ENCODE peak calls at places on chromosomes 13 and 19, in seven cellular contexts. V is IMR-90, N is astrocyte, F is pancreas, I is cardiac muscle cell, C is tibial artery, L is gastrocnemius medialis. B is an unnamed sample. For H3K4me1, the result is how much of the 10 kb centered on the place peaks cover.

GRCh38 chr19:40210919-40211318 is 7.3 kb downstream of the TTC9B start:
- DNase-seq in L (no peak), V (no peak), N (no peak), I (no peak), C (no peak), F (no peak), B (no peak)

GRCh38 chr19:35365303-35365702 is 5.6 kb upstream of the GPR42 start:
- DNase-seq in C (no peak), N (no peak), L (no peak), F (no peak), V (no peak), I (no peak), B (no peak)

GRCh38 chr13:26618726-26619125 is 61.2 kb downstream of the WASF3 start:
- DNase-seq in L (no peak), N (peak), I (no peak), C (no peak), F (no peak), V (no peak), B (no peak)

GRCh38 chr13:23175920-23176319 is 4.9 kb upstream of the SGCG start:
- DNase-seq in F (no peak), I (no peak), N (no peak), V (peak), L (no peak), C (no peak), B (no peak)

GRCh38 chr13:23583491-23583890 is 13.3 kb downstream of the TNFRSF19 start:
- DNase-seq in L (no peak), I (no peak), F (no peak), N (no peak), C (no peak), V (no peak), B (no peak)

GRCh38 chr13:74067818-74068217 is 66.4 kb downstream of the KLF12 start:
- DNase-seq in I (no peak), L (peak), F (no peak), N (peak), V (peak), C (no peak), B (no peak)

GRCh38 chr13:91719033-91719432 is 320.6 kb downstream of the GPC5 start:
- DNase-seq in L (no peak), F (no peak), C (no peak), N (peak), I (no peak), V (peak), B (no peak)

GRCh38 chr19:4144666-4145261 is 8.7 kb upstream of the CREB3L3 start:
- DNase-seq in V (peak), C (no peak), I (no peak), N (no peak), F (no peak), L (no peak), B (peak)

GRCh38 chr13:93767917-93768422 is 541.4 kb downstream of the GPC6 start:
- DNase-seq in L (no peak), C (no peak), F (no peak), I (no peak), V (no peak), N (no peak), B (no peak)

GRCh38 chr13:108220042-108220441 is 1.9 kb downstream of the ABHD13 start:
- DNase-seq in C (no peak), V (no peak), I (no peak), L (no peak), N (no peak), F (peak), B (peak)

GRCh38 chr19:19386373-19386869 is 19.1 kb upstream of the GATAD2A start:
- DNase-seq in I (no peak), F (no peak), N (no peak), V (no peak), C (no peak), L (no peak), B (peak)

GRCh38 chr13:91805605-91806004 is 407.2 kb downstream of the GPC5 start:
- DNase-seq in C (no peak), V (no peak), I (peak), L (no peak), F (no peak), N (no peak), B (no peak)

GRCh38 chr13:40981949-40982348 is 37.2 kb downstream of the ELF1 start:
- DNase-seq in C (no peak), V (no peak), F (no peak), N (no peak), I (no peak), L (no peak), B (no peak)

GRCh38 chr13:93561553-93561952 is 334.9 kb downstream of the GPC6 start:
- DNase-seq in F (no peak), C (no peak), V (no peak), N (no peak), L (no peak), I (no peak), B (no peak)

GRCh38 chr13:44519642-44520041 is 56.5 kb downstream of the TSC22D1 start:
- DNase-seq in F (no peak), V (no peak), N (no peak), C (no peak), I (no peak), L (no peak), B (no peak)

GRCh38 chr19:18432275-18433038 is 5.5 kb downstream of the ISYNA1 start:
- DNase-seq in L (no peak), C (peak), N (no peak), V (no peak), F (no peak), I (no peak), B (no peak)

GRCh38 chr19:13164370-13165090 is 14.3 kb downstream of the IER2 start:
- DNase-seq in C (peak), N (no peak), V (peak), L (no peak), F (no peak), I (peak), B (peak)

GRCh38 chr19:12745166-12745897 is 6.3 kb upstream of the BEST2 start:
- DNase-seq in N (no peak), L (no peak), I (no peak), C (no peak), F (no peak), V (no peak), B (no peak)

GRCh38 chr19:29665826-29666633 is 769 bp downstream of the PLEKHF1 start:
- DNase-seq in F (no peak), L (peak), I (peak), C (peak), V (peak), N (peak), B (no peak)

GRCh38 chr13:51040431-51040830 is 70.6 kb downstream of the C13orf42 start:
- DNase-seq in C (no peak), V (no peak), L (no peak), N (no peak), F (no peak), I (no peak), B (no peak)

GRCh38 chr19:41934849-41935374 is 6.7 kb upstream of the ERFL start:
- DNase-seq in F (peak), C (no peak), N (no peak), I (peak), V (peak), L (peak), B (peak)

GRCh38 chr19:55958356-55958755 is 10.7 kb downstream of the NLRP8 start:
- DNase-seq in N (no peak), F (no peak), L (no peak), C (no peak), V (no peak), I (no peak), B (no peak)

GRCh38 chr19:55289117-55289796 is 5.5 kb downstream of the BRSK1 start:
- DNase-seq in I (no peak), C (no peak), L (no peak), V (no peak), F (no peak), N (no peak), B (no peak)

GRCh38 chr13:43879323-43880181 is at the start of the genes CCDC122 and LACC1:
- DNase-seq in I (peak), F (peak), N (peak), C (peak), L (peak), V (peak), B (peak)

GRCh38 chr13:47277774-47278173 is 380.9 kb upstream of the HTR2A start:
- DNase-seq in I (no peak), V (peak), C (no peak), L (no peak), F (no peak), N (no peak), B (no peak)

GRCh38 chr19:18502633-18503294 is 19.1 kb downstream of the ELL start:
- DNase-seq in F (no peak), C (no peak), V (no peak), I (no peak), N (no peak), L (peak), B (no peak)

GRCh38 chr19:50497030-50497420 is 14.0 kb downstream of the JOSD2 start:
- DNase-seq in N (no peak), F (peak), C (peak), I (no peak), L (no peak), V (no peak), B (peak)

GRCh38 chr13:42333613-42334328 is 61.8 kb downstream of the AKAP11 start:
- DNase-seq in F (no peak), N (peak), C (no peak), V (peak), I (peak), L (no peak), B (peak)

GRCh38 chr13:101838305-101838835 is 385.9 kb downstream of the ITGBL1 start:
- DNase-seq in I (no peak), C (no peak), L (no peak), N (peak), F (no peak), V (peak), B (no peak)

GRCh38 chr19:40740747-40741146 is 9.5 kb downstream of the ACTMAP start:
- DNase-seq in I (no peak), N (no peak), L (peak), C (peak), F (no peak), V (no peak), B (no peak)

GRCh38 chr19:13241321-13242104 is 91.3 kb downstream of the IER2 start:
- DNase-seq in I (no peak), V (no peak), C (no peak), L (no peak), N (no peak), F (no peak), B (no peak)

GRCh38 chr13:31485651-31486051 is 253.7 kb upstream of the RXFP2 start:
- DNase-seq in N (peak), V (no peak), F (no peak), I (peak), C (no peak), L (no peak), B (no peak)

GRCh38 chr19:38653028-38653571 is 5.7 kb downstream of the ACTN4 start:
- DNase-seq in I (no peak), F (no peak), C (peak), L (peak), V (peak), N (peak), B (peak)

GRCh38 chr19:38656171-38656981 is 8.9 kb downstream of the ACTN4 start:
- DNase-seq in N (peak), L (no peak), V (peak), F (no peak), C (no peak), I (no peak), B (no peak)

GRCh38 chr19:38654478-38655079 is 7.1 kb downstream of the ACTN4 start:
- DNase-seq in L (no peak), N (peak), I (no peak), F (no peak), V (peak), C (no peak), B (no peak)

GRCh38 chr19:38657633-38658222 is 10.3 kb downstream of the ACTN4 start:
- DNase-seq in F (no peak), V (peak), N (peak), C (no peak), I (no peak), L (no peak), B (peak)

DNA sequence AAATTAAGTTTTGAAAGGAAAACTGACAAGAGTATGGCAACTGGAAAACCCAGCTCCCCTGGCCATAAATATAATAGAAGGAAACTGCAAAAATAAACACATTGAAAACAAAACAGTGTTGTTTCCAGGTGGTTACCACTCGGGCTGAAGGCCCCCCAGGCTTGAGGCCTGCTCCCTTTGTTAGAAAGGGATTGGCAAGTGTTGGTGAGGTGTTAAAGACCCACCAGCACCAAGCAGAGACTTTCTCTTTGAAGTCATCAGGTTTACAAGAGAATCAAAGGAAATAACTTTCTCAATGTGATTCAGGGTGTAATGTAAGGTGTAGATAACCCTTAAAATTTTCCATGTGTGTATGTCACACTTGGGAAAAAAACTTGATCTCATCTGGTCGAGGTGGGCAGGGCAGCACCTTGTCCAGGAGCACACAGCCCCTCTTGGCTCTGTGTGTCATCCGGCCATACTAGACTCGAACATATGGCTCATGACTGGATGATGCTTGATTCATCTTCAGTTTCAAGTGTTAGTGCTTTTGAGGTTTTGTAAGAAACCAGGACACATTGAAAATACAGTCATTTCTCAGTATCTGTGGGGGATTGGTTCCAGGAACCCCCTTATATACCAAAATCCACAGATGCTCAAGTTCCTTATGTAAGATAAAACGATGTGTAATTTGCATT is 7.8 kb downstream of the ACTN4 start:
- DNase-seq in I (no peak), F (no peak), L (no peak), N (peak), C (no peak), V (peak), B (no peak)
- H3K4me3 ChIP-seq in I (no peak), F (no peak), L (no peak), N (no peak), C (no peak), V (no peak), B (no peak)

GRCh38 chr19:1396768-1397679 is 4.3 kb downstream of the GAMT start:
- DNase-seq in V (no peak), N (no peak), I (no peak), F (no peak), L (peak), C (no peak), B (no peak)
- H3K4me1 ChIP-seq in V (under half), N (under half), I (under half), F (under half), L (under half), C (under half), B (under half)

GRCh38 chr19:45130888-45131615 is 29.7 kb downstream of the NKPD1 start:
- DNase-seq in F (no peak), L (no peak), I (no peak), N (no peak), C (no peak), V (peak), B (no peak)

GRCh38 chr19:45128109-45128508 is 32.7 kb downstream of the NKPD1 start:
- DNase-seq in L (no peak), I (no peak), N (no peak), F (no peak), C (no peak), V (no peak), B (no peak)

GRCh38 chr19:45133661-45134060 is 27.1 kb downstream of the NKPD1 start:
- DNase-seq in F (no peak), C (no peak), V (no peak), L (no peak), I (no peak), N (no peak), B (no peak)

GRCh38 chr19:45128806-45129205 is 32.0 kb downstream of the NKPD1 start:
- DNase-seq in L (no peak), F (no peak), C (no peak), V (no peak), I (no peak), N (no peak), B (no peak)

DNA sequence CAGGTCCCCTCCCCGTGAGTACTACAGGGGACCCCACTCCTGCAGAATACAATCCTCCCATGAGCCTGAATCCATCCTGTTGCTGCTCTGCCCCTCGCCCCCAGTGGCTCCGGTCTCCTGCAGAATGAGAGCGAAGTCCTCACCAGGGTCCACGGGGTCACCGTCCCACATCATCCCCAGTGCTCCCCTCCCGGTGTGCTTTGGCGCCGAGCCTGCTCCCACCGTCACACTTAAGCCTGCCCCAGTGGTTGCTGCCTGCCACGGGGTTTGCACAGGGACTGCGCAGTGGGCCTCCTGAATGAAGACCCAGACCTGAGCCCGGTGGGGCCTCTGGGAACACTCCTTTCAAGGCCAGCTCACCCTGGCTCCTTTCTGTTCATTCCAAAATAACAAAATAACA is 30.5 kb downstream of the NKPD1 start:
- DNase-seq in F (no peak), L (no peak), I (no peak), C (no peak), N (no peak), V (no peak), B (no peak)
- H3K4me3 ChIP-seq in F (no peak), L (no peak), I (no peak), C (no peak), N (no peak), V (no peak), B (no peak)

GRCh38 chr19:47156861-47157454 is 26.3 kb downstream of the SAE1 start:
- DNase-seq in V (no peak), N (peak), L (no peak), C (no peak), I (no peak), F (no peak), B (peak)
- H3K4me1 ChIP-seq in V (under half), N (under half), L (under half), C (under half), I (under half), F (under half), B (half or more)

GRCh38 chr19:11137542-11138384 is 17.8 kb downstream of the SPC24 start:
- DNase-seq in I (peak), F (peak), C (peak), L (peak), V (peak), N (peak), B (peak)

GRCh38 chr19:11140896-11141295 is 14.7 kb downstream of the SPC24 start:
- DNase-seq in F (no peak), C (no peak), V (no peak), I (no peak), N (no peak), L (no peak), B (no peak)

GRCh38 chr19:11131471-11131870 is 24.1 kb downstream of the SPC24 start:
- DNase-seq in C (no peak), F (no peak), N (no peak), I (no peak), V (no peak), L (no peak), B (no peak)

GRCh38 chr19:11138659-11139526 is 16.7 kb downstream of the SPC24 start:
- DNase-seq in N (peak), V (peak), C (peak), I (peak), F (peak), L (peak), B (peak)

GRCh38 chr19:11136400-11137101 is 19.0 kb downstream of the SPC24 start:
- DNase-seq in N (peak), V (no peak), I (no peak), F (no peak), C (no peak), L (no peak), B (no peak)
- H3K4me3 ChIP-seq in N (no peak), V (no peak), I (no peak), F (no peak), C (no peak), L (no peak), B (no peak)

B was measured in mucosa of descending colon.